ENCODE peak calls at places on chromosomes 16 and 17, in eight cellular contexts. M, R, W, F, Z, A, P and O are unnamed samples.

GRCh38 chr17:13306310-13306962 is 288.6 kb upstream of the ELAC2 start:
- DNase-seq in R (no peak), F (peak; percentile 71), M (no peak), P (no peak), W (no peak), A (no peak), Z (peak; percentile 50), O (peak; percentile 57)

GRCh38 chr16:9139965-9140364 is 48.5 kb downstream of the HAPSTR1 start:
- DNase-seq in M (no peak), A (no peak), R (no peak), Z (no peak), P (no peak), W (no peak), F (no peak), O (peak; percentile 57)

GRCh38 chr17:7992516-7992915 is 9.9 kb upstream of the GUCY2D start:
- DNase-seq in R (no peak), P (no peak), A (no peak), Z (no peak), M (no peak), F (no peak), W (no peak), O (no peak)

GRCh38 chr16:58661199-58661830 is 23.3 kb downstream of the SLC38A7 start:
- DNase-seq in W (peak; percentile 46), M (peak; percentile 66), R (peak; percentile 27), P (peak; percentile 58), A (no peak), F (peak; percentile 89), Z (peak; percentile 58), O (peak; percentile 60)

GRCh38 chr16:15919331-15919730 is 30.1 kb upstream of the ABCC1 start:
- DNase-seq in P (no peak), A (no peak), W (no peak), R (no peak), M (no peak), Z (no peak), F (no peak), O (no peak)

GRCh38 chr16:87002717-87003413 is 314.3 kb downstream of the C16orf95 start:
- DNase-seq in P (no peak), F (no peak), M (no peak), W (no peak), A (no peak), R (no peak), Z (no peak), O (no peak)

GRCh38 chr16:89330177-89330856 is 112.8 kb downstream of the ZNF778 start:
- DNase-seq in M (peak; percentile 46), F (no peak), R (peak; percentile 43), Z (no peak), W (no peak), P (no peak), A (no peak), O (no peak)

GRCh38 chr17:27870345-27870744 is 22.8 kb downstream of the LYRM9 start:
- DNase-seq in M (no peak), Z (no peak), W (no peak), P (no peak), F (no peak), R (no peak), A (no peak), O (no peak)

GRCh38 chr16:80899804-80900592 is 95.6 kb upstream of the CDYL2 start:
- DNase-seq in Z (no peak), M (peak; percentile 94), R (peak; percentile 86), W (peak; percentile 66), A (peak; percentile 51), F (peak; percentile 41), P (peak; percentile 33), O (no peak)

GRCh38 chr17:50058296-50058945 is 2.5 kb downstream of the ITGA3 start:
- DNase-seq in P (no peak), Z (no peak), F (no peak), R (no peak), A (peak; percentile 55), W (no peak), M (no peak), O (no peak)

GRCh38 chr17:50056217-50056960 is 479 bp downstream of the ITGA3 start:
- DNase-seq in M (peak; percentile 70), P (no peak), W (peak; percentile 70), R (peak; percentile 55), Z (peak; percentile 76), A (peak; percentile 71), F (peak; percentile 87), O (peak; percentile 91)

GRCh38 chr17:50059256-50059655 is 3.3 kb downstream of the ITGA3 start:
- DNase-seq in F (no peak), P (peak; percentile 77), Z (no peak), R (no peak), W (no peak), M (no peak), A (peak; percentile 34), O (no peak)

GRCh38 chr17:50056961-50057330 is 1.0 kb downstream of the ITGA3 start:
- DNase-seq in M (peak; percentile 57), R (no peak), F (peak; percentile 58), A (peak; percentile 51), P (no peak), Z (no peak), W (no peak), O (no peak)

DNA sequence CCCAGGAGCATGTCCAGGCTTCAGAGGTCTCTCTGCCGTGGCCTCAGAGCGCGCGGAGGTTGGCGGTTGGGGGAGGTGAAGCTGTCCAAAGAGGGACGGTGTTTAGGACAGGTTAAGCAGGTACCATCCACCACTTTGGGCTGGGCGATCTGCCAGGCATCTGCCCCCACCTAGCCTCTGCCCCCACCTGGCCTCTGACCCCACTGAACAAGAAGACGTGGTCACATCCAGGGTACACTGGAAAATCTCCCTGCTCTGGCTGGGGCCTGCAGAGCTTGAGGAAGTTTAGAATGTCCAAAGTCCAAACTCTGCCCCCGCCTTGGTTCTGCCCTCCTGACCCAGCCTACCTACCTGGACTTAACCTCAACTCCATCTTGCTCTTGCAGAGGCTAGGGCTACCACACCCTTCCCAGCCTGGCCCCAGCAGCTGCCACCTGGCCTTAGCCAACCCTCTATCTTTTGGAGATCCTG is 1.6 kb downstream of the ITGA3 start:
- DNase-seq in M (no peak), F (peak; percentile 45), Z (no peak), P (no peak), W (no peak), R (no peak), A (peak; percentile 60), O (no peak)
- H3K4me3 ChIP-seq in M (peak overlapping the region; percentile 21), F (no peak overlapping the region), Z (no peak overlapping the region), P (no peak overlapping the region), W (peak overlapping the region; percentile 77), R (peak overlapping the region; percentile 83), A (peak overlapping the region; percentile 80), O (no peak overlapping the region)

GRCh38 chr16:14193316-14193871 is 122.3 kb downstream of the MRTFB start:
- DNase-seq in R (no peak), A (no peak), M (no peak), P (no peak), Z (no peak), F (no peak), W (no peak), O (no peak)

GRCh38 chr16:14186954-14187306 is 115.8 kb downstream of the MRTFB start:
- DNase-seq in W (no peak), Z (no peak), P (peak; percentile 7), R (no peak), A (no peak), M (no peak), F (no peak), O (no peak)

GRCh38 chr16:14182999-14183398 is 111.9 kb downstream of the MRTFB start:
- DNase-seq in W (no peak), F (no peak), P (no peak), Z (no peak), R (no peak), M (no peak), A (no peak), O (no peak)

GRCh38 chr16:14186007-14186953 is 115.2 kb downstream of the MRTFB start:
- DNase-seq in F (peak; percentile 50), M (peak; percentile 58), R (peak; percentile 31), P (peak; percentile 7), Z (peak; percentile 38), W (no peak), A (no peak), O (no peak)

DNA sequence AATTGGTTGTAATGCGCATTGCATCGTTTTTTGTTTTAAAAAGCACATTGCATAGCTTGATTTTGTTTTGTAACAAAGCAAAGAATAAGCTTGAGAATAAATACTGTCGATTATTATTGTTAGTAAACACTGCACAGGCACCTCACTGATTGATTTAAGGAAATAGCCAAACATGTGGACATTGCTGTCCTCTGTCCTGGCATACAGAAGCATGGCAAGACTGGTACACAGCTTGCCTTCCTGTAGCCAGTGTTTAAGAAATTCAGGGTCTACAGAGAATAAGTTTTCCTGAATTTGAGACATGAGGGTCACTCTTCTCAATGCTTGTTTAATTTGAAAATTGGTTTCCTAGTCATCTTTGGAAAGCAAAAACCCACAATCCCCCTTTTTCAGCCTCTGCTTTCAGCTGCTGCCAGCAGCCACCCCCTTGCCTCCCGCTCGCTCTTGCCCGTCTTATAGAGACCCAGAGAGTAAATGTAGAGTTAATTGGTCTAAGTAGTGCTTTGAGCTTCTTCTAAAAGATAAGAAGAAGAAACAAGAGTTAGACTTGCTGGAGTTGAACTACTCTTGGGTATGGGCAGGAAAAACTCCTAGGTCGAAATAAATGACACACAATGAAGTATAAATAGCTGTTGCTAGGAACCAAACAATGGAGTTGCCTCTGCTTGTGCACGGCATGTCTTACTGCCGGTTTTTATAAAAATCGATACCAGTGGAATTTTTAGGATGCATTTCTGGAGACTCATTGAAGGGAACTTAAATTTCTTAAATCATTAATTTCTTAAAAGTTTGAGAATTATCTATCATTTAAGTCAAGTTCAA is 116.6 kb downstream of the MRTFB start:
- DNase-seq in Z (no peak), A (no peak), R (no peak), M (no peak), F (no peak), W (no peak), P (no peak), O (no peak)
- H3K27ac ChIP-seq in Z (no peak overlapping the region), A (no peak overlapping the region), R (peak overlapping the region; percentile 83), M (no peak overlapping the region), F (no peak overlapping the region), W (peak overlapping the region; percentile 56), P (peak overlapping the region; percentile 87), O (no peak overlapping the region)

GRCh38 chr17:35086931-35087573 is 23.5 kb upstream of the RFFL start:
- DNase-seq in W (no peak), Z (no peak), F (peak; percentile 15), M (no peak), R (no peak), A (no peak), P (no peak), O (no peak)
- H3K4me3 ChIP-seq in W (no peak overlapping the region), Z (no peak overlapping the region), F (no peak overlapping the region), M (no peak overlapping the region), R (no peak overlapping the region), A (no peak overlapping the region), P (no peak overlapping the region), O (no peak overlapping the region)

GRCh38 chr17:6938637-6939036 is 57.2 kb upstream of the ALOX12 start:
- DNase-seq in F (no peak), A (no peak), M (no peak), Z (no peak), W (no peak), P (no peak), R (no peak), O (no peak)
- H3K27ac ChIP-seq in F (no peak overlapping the region), A (no peak overlapping the region), M (no peak overlapping the region), Z (no peak overlapping the region), W (no peak overlapping the region), P (no peak overlapping the region), R (no peak overlapping the region), O (no peak overlapping the region)

GRCh38 chr17:80832888-80833583 is 158.6 kb upstream of the CHMP6 start:
- DNase-seq in W (peak; percentile 86), Z (peak; percentile 86), R (peak; percentile 83), A (peak; percentile 86), F (peak; percentile 96), P (peak; percentile 88), M (peak; percentile 93), O (peak; percentile 100)
- H3K4me3 ChIP-seq in W (peak overlapping the region; percentile 8), Z (peak overlapping the region; percentile 36), R (peak overlapping the region; percentile 65), A (peak overlapping the region; percentile 48), F (peak overlapping the region; percentile 4), P (peak overlapping the region; percentile 60), M (peak overlapping the region; percentile 30), O (peak overlapping the region; percentile 57)